ENCODE peak calls at places on chromosomes 3 and 15, in four cellular contexts. A, P, I and S are unnamed samples.
A peak's percentile ranks its signal among the peaks of the same experiment; 100 is the strongest.

GRCh38 chr3:100682056-100682853 is 27.0 kb upstream of the TFG start:
- DNase-seq in A (peak; percentile 84), I (peak; percentile 55), P (no peak), S (no peak)

GRCh38 chr15:79136434-79137046 is 46.0 kb upstream of the RASGRF1 start:
- DNase-seq in A (no peak), P (no peak), I (no peak), S (no peak)

GRCh38 chr15:80444680-80445251 is 40.6 kb downstream of the ARNT2 start:
- DNase-seq in P (no peak), I (no peak), A (no peak), S (no peak)

GRCh38 chr3:189340680-189341460 is 169.1 kb downstream of the TPRG1 start:
- DNase-seq in I (no peak), A (no peak), P (no peak), S (no peak)

GRCh38 chr3:73409405-73409804 is 215.3 kb downstream of the PDZRN3 start:
- DNase-seq in P (no peak), I (no peak), A (no peak), S (no peak)

GRCh38 chr3:86890997-86891396 is 100.0 kb downstream of the VGLL3 start:
- DNase-seq in I (no peak), A (no peak), P (no peak), S (no peak)

GRCh38 chr3:65391068-65391467 is 647.6 kb downstream of the MAGI1 start:
- DNase-seq in I (no peak), P (no peak), A (no peak), S (no peak)

GRCh38 chr15:51796777-51797474 is 32.5 kb upstream of the TMOD3 start:
- DNase-seq in P (no peak), A (no peak), I (no peak), S (no peak)

GRCh38 chr15:51751687-51752683 is 588 bp downstream of the TMOD2 start:
- DNase-seq in A (peak; percentile 75), I (peak; percentile 60), P (peak; percentile 23), S (peak; percentile 34)

GRCh38 chr15:80710635-80711553 is 15.8 kb downstream of the ABHD17C start:
- DNase-seq in I (no peak), A (no peak), P (no peak), S (no peak)

GRCh38 chr3:172536993-172537419 is 13.8 kb upstream of the TNFSF10 start:
- DNase-seq in P (no peak), A (no peak), I (no peak), S (no peak)

GRCh38 chr3:128878556-128879124 is 780 bp upstream of the ACAD9 start:
- DNase-seq in A (no peak), P (no peak), I (no peak), S (no peak)

GRCh38 chr15:76267077-76267476 is 44.2 kb downstream of the ETFA start:
- DNase-seq in I (no peak), P (no peak), A (no peak), S (no peak)
- H3K9me3 ChIP-seq in I (peaks cover 31% of the 10 kb centered on the region), P (no peaks in the 10 kb centered on the region), A (peaks cover 11% of the 10 kb centered on the region), S (peaks cover 61% of the 10 kb centered on the region)

DNA sequence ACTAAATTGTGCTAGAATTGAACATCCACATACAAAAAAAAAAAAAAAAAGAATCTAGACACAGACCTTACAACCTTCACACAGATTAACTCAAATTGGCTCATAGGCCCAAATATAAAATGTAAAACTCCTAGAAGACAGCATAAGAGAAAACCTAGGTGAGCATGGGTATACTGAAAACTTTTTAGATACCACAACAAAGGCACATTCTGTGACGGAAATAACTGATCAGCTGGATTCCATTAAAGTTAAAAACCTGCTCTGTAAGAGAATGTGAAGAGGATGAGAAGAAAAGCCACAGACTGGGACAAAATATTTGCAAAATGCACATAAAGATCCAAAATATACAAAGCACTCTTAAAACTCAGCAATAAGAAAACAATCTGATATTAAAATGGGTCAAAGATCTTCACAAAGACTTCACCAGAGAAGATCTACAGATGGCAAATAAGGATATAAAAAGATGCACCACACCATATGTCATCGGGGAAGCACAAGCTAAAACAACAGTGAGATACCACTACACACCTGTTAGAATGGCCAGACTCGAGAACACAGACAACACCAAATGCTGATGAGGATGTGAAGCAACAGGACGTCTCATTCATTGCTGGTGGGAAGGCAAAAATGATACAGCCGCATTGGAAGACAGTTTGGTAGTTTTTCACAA is 167.9 kb downstream of the PDE8A start:
- DNase-seq in A (no peak), I (no peak), P (no peak), S (no peak)
- H3K36me3 ChIP-seq in A (no peaks in the 10 kb centered on the region), I (no peaks in the 10 kb centered on the region), P (no peaks in the 10 kb centered on the region), S (no peaks in the 10 kb centered on the region)

GRCh38 chr3:11300970-11301369 is 28.8 kb downstream of the ATG7 start:
- DNase-seq in P (no peak), A (no peak), I (no peak), S (no peak)
- H3K4me1 ChIP-seq in P (no peaks in the 10 kb centered on the region), A (no peaks in the 10 kb centered on the region), I (peaks cover 7% of the 10 kb centered on the region), S (no peaks in the 10 kb centered on the region)

GRCh38 chr3:119428538-119428937 is 34.9 kb downstream of the TMEM39A start:
- DNase-seq in P (no peak), I (no peak), A (no peak), S (no peak)

DNA sequence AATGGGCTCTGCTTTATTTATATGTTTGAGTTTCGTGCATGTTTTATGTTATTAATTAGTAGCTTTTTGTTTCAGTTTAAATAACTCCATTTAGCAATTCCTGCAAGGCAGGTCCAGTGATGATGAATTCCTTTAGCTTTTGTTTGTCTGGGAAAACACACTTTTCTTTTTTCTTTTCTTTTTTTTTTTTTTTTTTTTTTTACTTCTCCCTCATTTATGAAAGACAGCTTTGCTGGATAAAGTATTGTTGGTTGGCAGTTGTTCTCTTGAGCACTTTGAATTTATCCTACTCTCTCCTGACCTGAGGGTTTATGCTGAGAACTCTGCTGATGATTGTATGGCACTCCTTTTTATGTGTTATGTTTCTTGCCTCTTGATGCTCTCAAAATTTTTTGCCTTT is 35.7 kb downstream of the TMEM39A start:
- DNase-seq in I (no peak), A (no peak), P (no peak), S (no peak)
- H3K9me3 ChIP-seq in I (peaks cover 37% of the 10 kb centered on the region), A (peaks cover 5% of the 10 kb centered on the region), P (no peaks in the 10 kb centered on the region), S (peaks cover 59% of the 10 kb centered on the region)

GRCh38 chr15:61910839-61911369 is 149.3 kb downstream of the VPS13C start:
- DNase-seq in P (no peak), I (no peak), A (no peak), S (no peak)
- H3K36me3 ChIP-seq in P (no peaks in the 10 kb centered on the region), I (peaks cover 84% of the 10 kb centered on the region), A (peaks cover 29% of the 10 kb centered on the region), S (peaks cover 5% of the 10 kb centered on the region)

DNA sequence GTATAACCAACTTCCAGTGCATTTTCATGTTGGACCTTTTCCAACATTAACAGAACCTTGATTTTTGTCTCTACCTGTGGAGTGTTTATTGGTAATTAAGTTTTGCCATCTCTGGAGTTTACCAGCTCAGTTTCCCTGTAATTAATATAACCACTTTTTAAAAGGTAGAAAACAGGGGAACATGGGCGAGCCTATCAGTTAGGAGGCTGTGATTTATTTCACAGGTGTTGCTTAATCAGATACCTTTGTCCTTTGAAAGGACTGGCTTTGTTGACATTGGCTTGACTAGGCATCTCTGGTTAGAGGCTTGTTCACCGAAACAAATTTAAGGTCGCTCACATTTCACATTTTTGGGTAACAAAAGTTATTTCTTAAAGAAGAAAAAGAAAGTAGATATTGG is 622 bp downstream of the NAALADL2 start:
- DNase-seq in A (no peak), P (no peak), I (no peak), S (no peak)
- H3K4me1 ChIP-seq in A (no peaks in the 10 kb centered on the region), P (no peaks in the 10 kb centered on the region), I (no peaks in the 10 kb centered on the region), S (peaks cover 7% of the 10 kb centered on the region)

DNA sequence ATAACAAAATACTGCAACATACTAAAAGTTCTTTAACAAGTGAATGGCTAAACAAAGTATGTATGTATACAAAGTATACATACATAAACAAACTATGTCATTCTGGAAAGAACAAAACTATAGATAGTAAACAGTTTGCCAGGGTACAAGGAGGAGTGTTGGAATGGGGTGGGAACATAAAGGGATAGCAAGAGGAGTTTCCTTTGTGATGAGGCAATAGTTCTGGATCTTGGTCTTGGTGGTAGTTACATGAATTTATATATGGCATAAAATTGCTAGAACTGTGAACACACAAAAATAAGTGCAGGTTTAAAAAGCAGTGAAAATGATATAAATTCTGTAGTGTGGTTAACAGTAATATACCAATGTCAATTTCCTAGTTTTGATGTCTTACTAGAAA is 22.0 kb downstream of the ZNF148 start:
- DNase-seq in I (no peak), P (no peak), A (no peak), S (no peak)
- H3K9me3 ChIP-seq in I (no peaks in the 10 kb centered on the region), P (no peaks in the 10 kb centered on the region), A (no peaks in the 10 kb centered on the region), S (no peaks in the 10 kb centered on the region)

DNA sequence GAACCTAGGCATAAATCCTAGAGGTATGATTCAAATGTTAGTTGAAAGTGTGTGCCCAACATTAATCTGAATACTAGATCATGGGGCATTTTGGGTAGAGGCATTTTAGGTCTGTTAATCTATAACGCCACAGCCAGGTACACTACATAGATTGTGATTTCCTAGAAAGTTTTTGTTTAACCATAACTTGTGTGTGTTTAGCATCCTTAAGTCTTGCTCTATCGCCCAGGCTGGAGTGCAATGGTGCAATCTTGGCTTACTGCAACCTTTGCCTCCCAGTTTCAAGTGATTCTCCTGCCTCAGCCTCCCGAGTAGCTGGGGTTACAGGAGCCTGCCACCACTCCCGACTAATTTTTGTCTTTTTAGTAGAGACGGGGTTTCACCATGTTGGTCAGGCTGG is 59.1 kb downstream of the TRIM71 start:
- DNase-seq in A (no peak), I (no peak), P (no peak), S (no peak)
- H3K36me3 ChIP-seq in A (no peaks in the 10 kb centered on the region), I (no peaks in the 10 kb centered on the region), P (no peaks in the 10 kb centered on the region), S (no peaks in the 10 kb centered on the region)

DNA sequence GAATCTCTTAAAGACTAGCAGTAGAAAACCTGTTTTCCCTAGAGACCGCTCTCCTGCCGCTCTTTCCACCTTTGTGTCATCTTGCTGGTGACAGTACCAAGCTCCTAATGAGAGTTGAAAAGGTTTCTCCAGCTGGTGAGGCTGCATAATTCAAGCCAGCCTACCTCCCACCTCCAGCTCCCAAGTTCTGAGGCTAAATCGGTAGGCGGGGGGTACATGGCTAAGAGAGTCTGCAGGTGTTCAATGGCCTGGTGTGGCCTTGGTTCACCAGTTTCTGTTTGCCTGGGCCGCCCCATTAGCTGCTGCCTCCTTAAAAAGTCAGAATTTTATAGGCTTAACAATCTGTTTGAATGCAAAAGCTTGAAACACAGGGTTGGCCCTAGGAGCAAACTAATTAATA is 262.8 kb downstream of the SLCO3A1 start:
- DNase-seq in P (no peak), I (no peak), A (no peak), S (no peak)
- H3K4me1 ChIP-seq in P (no peaks in the 10 kb centered on the region), I (peaks cover 6% of the 10 kb centered on the region), A (no peaks in the 10 kb centered on the region), S (no peaks in the 10 kb centered on the region)